ENCODE peak calls at places on chromosomes 12 and 14, in six cellular contexts. P is HFF-Myc, Z is NCI-H345, E is endothelial cell, O is RWPE1, J is NCI-H1092. U is an unnamed sample.

GRCh38 chr14:50830044-50830931 is 674 bp downstream of the NIN start:
- DNase-seq in P (no peak), Z (peak), E (peak), O (peak), J (peak), U (peak)

GRCh38 chr12:50201987-50202521 is 34.9 kb upstream of the CERS5 start:
- DNase-seq in P (no peak), Z (no peak), E (no peak), O (peak), J (no peak), U (peak)

GRCh38 chr14:50318031-50318626 is 6.0 kb downstream of the DMAC2L start:
- DNase-seq in P (no peak), Z (no peak), E (no peak), O (peak), J (no peak), U (peak)

GRCh38 chr14:48568688-48569087 is 893.3 kb upstream of the MDGA2 start:
- DNase-seq in P (no peak), Z (no peak), E (no peak), O (peak), J (no peak), U (no peak)

GRCh38 chr12:7374423-7375144 is 69.4 kb downstream of the CD163L1 start:
- DNase-seq in P (no peak), Z (no peak), E (peak), O (peak), J (no peak), U (peak)

GRCh38 chr12:51240971-51241370 is 2.3 kb downstream of the DAZAP2 start:
- DNase-seq in P (no peak), Z (no peak), E (no peak), O (no peak), J (no peak), U (no peak)

GRCh38 chr12:29158364-29158763 is 9.3 kb downstream of the FAR2 start:
- DNase-seq in P (no peak), Z (no peak), E (no peak), O (no peak), J (no peak), U (no peak)

GRCh38 chr12:110694330-110694891 is 5.5 kb upstream of the HVCN1 start:
- DNase-seq in P (no peak), Z (no peak), E (no peak), O (no peak), J (no peak), U (no peak)

GRCh38 chr12:68056300-68056699 is 67.1 kb downstream of the IFNG-AS1 start:
- DNase-seq in P (no peak), Z (no peak), E (no peak), O (no peak), J (no peak), U (no peak)

GRCh38 chr12:30286345-30286926 is 409.2 kb downstream of the IPO8 start:
- DNase-seq in P (peak), Z (peak), E (peak), O (peak), J (peak), U (peak)

GRCh38 chr12:19688489-19688888 is 249.2 kb downstream of the AEBP2 start:
- DNase-seq in P (no peak), Z (no peak), E (no peak), O (peak), J (no peak), U (no peak)

GRCh38 chr12:116646901-116647300 is 87.7 kb downstream of the MAP1LC3B2 start:
- DNase-seq in P (no peak), Z (no peak), E (no peak), O (no peak), J (no peak), U (no peak)

GRCh38 chr12:20148241-20148640 is 220.1 kb upstream of the PDE3A start:
- DNase-seq in P (no peak), Z (no peak), E (no peak), O (no peak), J (no peak), U (no peak)

GRCh38 chr12:62724947-62725447 is 210.0 kb downstream of the PPM1H start:
- DNase-seq in P (peak), Z (no peak), E (no peak), O (peak), J (no peak), U (peak)

GRCh38 chr12:75661927-75662326 is 150.5 kb upstream of the KRR1 start:
- DNase-seq in P (no peak), Z (no peak), E (no peak), O (no peak), J (no peak), U (no peak)

GRCh38 chr12:12191008-12191407 is 75.8 kb downstream of the LRP6 start:
- DNase-seq in P (no peak), Z (no peak), E (no peak), O (no peak), J (no peak), U (no peak)

GRCh38 chr12:8996682-8997405 is 7.5 kb downstream of the KLRG1 start:
- DNase-seq in P (peak), Z (no peak), E (no peak), O (no peak), J (no peak), U (no peak)

GRCh38 chr14:94062344-94062904 is 18.6 kb downstream of the DDX24 start:
- DNase-seq in P (no peak), Z (no peak), E (no peak), O (peak), J (no peak), U (no peak)

GRCh38 chr14:23285530-23286019 is 357 bp downstream of the HOMEZ start:
- DNase-seq in P (no peak), Z (peak), E (no peak), O (peak), J (no peak), U (no peak)

GRCh38 chr14:36647827-36648753 is 13.6 kb upstream of the PAX9 start:
- DNase-seq in P (no peak), Z (peak), E (peak), O (peak), J (peak), U (peak)

GRCh38 chr14:25090716-25091454 is 40.9 kb upstream of the STXBP6 start:
- DNase-seq in P (peak), Z (no peak), E (no peak), O (peak), J (no peak), U (peak)

GRCh38 chr12:9039397-9039977 is 50.1 kb downstream of the KLRG1 start:
- DNase-seq in P (peak), Z (peak), E (no peak), O (peak), J (peak), U (peak)

GRCh38 chr12:11904124-11904523 is 166.6 kb upstream of the BCL2L14 start:
- DNase-seq in P (no peak), Z (no peak), E (no peak), O (no peak), J (no peak), U (no peak)

GRCh38 chr14:101862711-101863110 is 101.2 kb downstream of the PPP2R5C start:
- DNase-seq in P (no peak), Z (no peak), E (no peak), O (no peak), J (no peak), U (no peak)

GRCh38 chr12:77837876-77838291 is 7.2 kb downstream of the NAV3 start:
- DNase-seq in P (no peak), Z (no peak), E (no peak), O (no peak), J (no peak), U (no peak)

GRCh38 chr14:32939254-32940065 is 781 bp downstream of the NPAS3 start:
- DNase-seq in P (no peak), Z (peak), E (peak), O (no peak), J (peak), U (peak)

GRCh38 chr14:91294153-91294552 is 49.6 kb upstream of the GPR68 start:
- DNase-seq in P (no peak), Z (no peak), E (no peak), O (no peak), J (no peak), U (no peak)

GRCh38 chr14:50342211-50343080 is 30.3 kb downstream of the DMAC2L start:
- DNase-seq in P (no peak), Z (peak), E (peak), O (peak), J (peak), U (peak)

GRCh38 chr12:131040491-131040890 is 86.8 kb downstream of the ADGRD1 start:
- DNase-seq in P (no peak), Z (no peak), E (no peak), O (no peak), J (no peak), U (no peak)

GRCh38 chr14:33587761-33588160 is 363.1 kb downstream of the EGLN3 start:
- DNase-seq in P (peak), Z (no peak), E (no peak), O (no peak), J (no peak), U (no peak)

GRCh38 chr14:56154321-56154720 is 36.1 kb downstream of the PELI2 start:
- DNase-seq in P (no peak), Z (no peak), E (no peak), O (no peak), J (no peak), U (no peak)

GRCh38 chr14:22598896-22599244 is 770 bp downstream of the ABHD4 start:
- DNase-seq in P (no peak), Z (peak), E (no peak), O (peak), J (no peak), U (peak)

GRCh38 chr14:79638647-79639266 is 572.5 kb downstream of the DIO2 start:
- DNase-seq in P (no peak), Z (no peak), E (no peak), O (no peak), J (no peak), U (no peak)